ENCODE peak calls at places on chromosomes 11 and 22, in six cellular contexts. One of them, this sample, is unnamed.

GRCh38 chr11:33779849-33780528 is 5.7 kb upstream of the FBXO3 start:
- DNase-seq in uterus: no peak
- DNase-seq in body of pancreas: peak; percentile 32
- DNase-seq in A549: no peak
- DNase-seq in prostate gland: no peak
- DNase-seq in testis: no peak
- DNase-seq in this sample: no peak

GRCh38 chr11:76048763-76049162 is 157.5 kb downstream of the WNT11 start:
- DNase-seq in uterus: no peak
- DNase-seq in body of pancreas: peak; percentile 64
- DNase-seq in A549: no peak
- DNase-seq in prostate gland: no peak
- DNase-seq in testis: peak; percentile 25
- DNase-seq in this sample: peak; percentile 61

GRCh38 chr11:30244255-30244654 is 13.4 kb downstream of the FSHB start:
- DNase-seq in uterus: no peak
- DNase-seq in body of pancreas: no peak
- DNase-seq in A549: peak; percentile 4
- DNase-seq in prostate gland: no peak
- DNase-seq in testis: no peak
- DNase-seq in this sample: no peak

GRCh38 chr11:111977141-111978027 is 40.2 kb downstream of the DIXDC1 start:
- DNase-seq in uterus: peak; percentile 70
- DNase-seq in body of pancreas: peak; percentile 70
- DNase-seq in A549: no peak
- DNase-seq in prostate gland: peak; percentile 69
- DNase-seq in testis: peak; percentile 56
- DNase-seq in this sample: peak; percentile 73

GRCh38 chr11:70476669-70477068 is 78.3 kb downstream of the CTTN start:
- DNase-seq in uterus: no peak
- DNase-seq in body of pancreas: no peak
- DNase-seq in A549: no peak
- DNase-seq in prostate gland: no peak
- DNase-seq in testis: no peak
- DNase-seq in this sample: no peak

GRCh38 chr11:71240865-71241691 is 11.3 kb downstream of the SHANK2 start:
- DNase-seq in uterus: no peak
- DNase-seq in body of pancreas: peak; percentile 59
- DNase-seq in A549: peak; percentile 38
- DNase-seq in prostate gland: peak; percentile 77
- DNase-seq in testis: peak; percentile 41
- DNase-seq in this sample: no peak

GRCh38 chr22:20090730-20091240 is 10.7 kb downstream of the DGCR8 start:
- DNase-seq in uterus: no peak
- DNase-seq in body of pancreas: no peak
- DNase-seq in A549: no peak
- DNase-seq in prostate gland: no peak
- DNase-seq in testis: no peak
- DNase-seq in this sample: no peak

GRCh38 chr22:23243006-23243573 is 62.8 kb downstream of the BCR start:
- DNase-seq in uterus: no peak
- DNase-seq in body of pancreas: no peak
- DNase-seq in A549: no peak
- DNase-seq in prostate gland: no peak
- DNase-seq in testis: no peak
- DNase-seq in this sample: no peak

GRCh38 chr22:42171946-42172345 is 41.3 kb upstream of the CYP2D6 start:
- DNase-seq in uterus: no peak
- DNase-seq in body of pancreas: no peak
- DNase-seq in A549: no peak
- DNase-seq in prostate gland: no peak
- DNase-seq in testis: no peak
- DNase-seq in this sample: no peak

GRCh38 chr11:86551286-86551685 is 121.1 kb downstream of the ME3 start:
- DNase-seq in uterus: no peak
- DNase-seq in body of pancreas: no peak
- DNase-seq in A549: peak; percentile 40
- DNase-seq in prostate gland: peak; percentile 48
- DNase-seq in testis: no peak
- DNase-seq in this sample: no peak

GRCh38 chr11:8803973-8804372 is 107.0 kb upstream of the AKIP1 start:
- DNase-seq in uterus: no peak
- DNase-seq in body of pancreas: no peak
- DNase-seq in A549: no peak
- DNase-seq in prostate gland: no peak
- DNase-seq in testis: no peak
- DNase-seq in this sample: no peak

GRCh38 chr11:73280606-73281005 is 8.5 kb downstream of the P2RY6 start:
- DNase-seq in uterus: no peak
- DNase-seq in body of pancreas: no peak
- DNase-seq in A549: no peak
- DNase-seq in prostate gland: no peak
- DNase-seq in testis: no peak
- DNase-seq in this sample: peak; percentile 22

GRCh38 chr11:111935331-111936044 is 1.7 kb upstream of the DIXDC1 start:
- DNase-seq in uterus: no peak
- DNase-seq in body of pancreas: no peak
- DNase-seq in A549: no peak
- DNase-seq in prostate gland: no peak
- DNase-seq in testis: no peak
- DNase-seq in this sample: no peak

DNA sequence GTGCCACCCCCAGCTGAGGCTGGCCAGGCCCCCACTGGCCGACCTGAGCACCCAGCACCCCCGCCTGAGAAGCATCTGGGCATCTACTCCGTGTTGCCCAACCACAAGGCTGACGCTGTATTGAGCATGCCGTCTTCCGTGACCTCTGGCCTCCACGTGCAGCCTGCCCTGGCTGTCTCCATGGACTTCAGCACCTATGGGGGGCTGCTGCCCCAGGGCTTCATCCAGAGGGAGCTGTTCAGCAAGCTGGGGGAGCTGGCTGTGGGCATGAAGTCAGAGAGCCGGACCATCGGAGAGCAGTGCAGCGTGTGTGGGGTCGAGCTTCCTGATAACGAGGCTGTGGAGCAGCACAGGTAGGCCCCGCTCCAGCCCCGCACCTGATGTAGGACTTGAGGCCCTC is 4.7 kb downstream of the ZBTB16 start:
- DNase-seq in uterus: no peak
- DNase-seq in body of pancreas: no peak
- DNase-seq in A549: no peak
- DNase-seq in prostate gland: no peak
- DNase-seq in testis: no peak
- DNase-seq in this sample: no peak
- H3K4me3 ChIP-seq in uterus: peak overlapping the region; percentile 98
- H3K4me3 ChIP-seq in body of pancreas: no peak overlapping the region
- H3K4me3 ChIP-seq in A549: no peak overlapping the region
- H3K4me3 ChIP-seq in prostate gland: peak overlapping the region; percentile 99
- H3K4me3 ChIP-seq in testis: no peak overlapping the region
- H3K4me3 ChIP-seq in this sample: peak overlapping the region; percentile 6

DNA sequence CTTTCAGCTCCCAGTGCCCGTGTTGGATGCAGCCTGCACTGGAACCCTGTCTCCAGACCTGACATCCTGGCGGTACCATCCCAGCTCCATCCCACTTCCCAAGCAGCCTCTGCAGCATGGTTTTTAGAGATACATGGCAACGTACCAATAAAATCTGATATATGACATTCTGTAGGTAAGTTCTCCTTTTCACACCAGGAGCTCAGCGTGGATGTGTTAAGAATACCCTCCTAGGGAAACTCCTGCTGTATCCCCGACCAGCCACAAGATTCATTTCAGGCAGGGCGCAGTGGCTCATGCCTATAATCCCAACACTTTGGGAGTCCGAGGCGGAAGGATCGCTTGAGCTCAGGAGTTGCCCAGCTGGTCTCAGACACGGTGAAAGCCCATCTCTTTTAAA is 15.4 kb downstream of the APOL5 start:
- DNase-seq in uterus: no peak
- DNase-seq in body of pancreas: no peak
- DNase-seq in A549: no peak
- DNase-seq in prostate gland: no peak
- DNase-seq in testis: no peak
- DNase-seq in this sample: no peak
- H3K27ac ChIP-seq in uterus: no peak overlapping the region
- H3K27ac ChIP-seq in body of pancreas: peak overlapping the region; percentile 61
- H3K27ac ChIP-seq in A549: no peak overlapping the region
- H3K27ac ChIP-seq in prostate gland: no peak overlapping the region
- H3K27ac ChIP-seq in testis: no peak overlapping the region
- H3K27ac ChIP-seq in this sample: peak overlapping the region; percentile 26

DNA sequence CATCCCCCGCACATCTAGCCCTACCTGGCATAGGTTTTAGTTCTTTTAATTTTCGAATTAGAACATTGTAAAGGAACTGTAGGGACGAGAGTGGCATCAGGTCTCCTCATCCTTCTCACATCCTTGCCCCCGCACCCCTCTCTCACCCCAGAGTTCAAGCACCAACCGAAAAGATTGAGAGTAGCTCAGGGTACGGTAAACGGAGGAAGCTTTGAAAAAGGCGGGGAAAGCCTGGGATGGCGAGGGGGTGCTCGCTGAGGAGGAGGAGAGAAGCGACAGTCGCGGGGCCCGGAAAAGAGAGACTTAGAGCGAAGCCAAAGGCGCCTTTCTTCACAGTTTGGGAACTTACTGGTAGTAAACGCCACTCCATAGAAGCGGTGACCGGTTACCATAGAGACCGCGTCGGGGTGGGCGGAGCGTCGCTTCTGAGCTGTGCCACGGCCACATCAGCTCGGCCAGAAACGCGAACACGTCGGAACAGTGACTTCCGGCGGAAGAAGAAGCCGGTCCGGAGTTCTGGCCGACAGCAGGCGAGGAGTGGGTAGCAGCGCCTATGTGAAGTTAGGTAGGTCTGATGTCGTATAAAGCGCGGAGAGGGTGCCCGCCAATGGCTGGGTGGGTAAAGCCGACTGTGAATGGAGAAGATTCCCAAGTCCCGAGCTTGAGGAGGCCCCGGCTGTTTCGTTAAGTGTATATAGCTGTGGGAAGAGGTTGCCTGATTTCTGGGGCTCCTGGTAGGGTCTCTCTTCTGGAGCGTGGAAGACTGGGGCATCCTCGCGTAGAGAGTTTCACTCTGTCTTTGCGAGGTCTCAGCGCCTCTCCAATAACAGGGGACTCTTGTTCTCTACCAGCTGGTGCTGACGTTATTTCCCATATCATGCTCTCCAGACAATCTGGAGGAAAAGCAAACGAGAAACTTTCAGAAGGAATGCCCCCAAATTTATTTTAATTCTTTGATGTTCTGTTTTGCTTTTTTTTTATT is at the start of the genes DCDC1 and DNAJC24:
- DNase-seq in uterus: peak; percentile 88
- DNase-seq in body of pancreas: peak; percentile 96
- DNase-seq in A549: peak; percentile 68
- DNase-seq in prostate gland: peak; percentile 87
- DNase-seq in testis: peak; percentile 96
- DNase-seq in this sample: peak; percentile 92
- TF ChIP-seq POLR2A in uterus: no peak
- TF ChIP-seq POLR2A in body of pancreas: peak; percentile 77
- TF ChIP-seq POLR2A in A549: peak; percentile 88
- TF ChIP-seq POLR2A in prostate gland: peak; percentile 25
- TF ChIP-seq POLR2A in testis: no peak
- TF ChIP-seq POLR2A in this sample: peak; percentile 32

GRCh38 chr11:3857628-3858027 is 2.2 kb downstream of the STIM1 start:
- DNase-seq in uterus: no peak
- DNase-seq in body of pancreas: no peak
- DNase-seq in A549: no peak
- DNase-seq in prostate gland: no peak
- DNase-seq in testis: no peak
- DNase-seq in this sample: no peak
- H3K4me3 ChIP-seq in uterus: peak overlapping the region; percentile 69
- H3K4me3 ChIP-seq in body of pancreas: no peak overlapping the region
- H3K4me3 ChIP-seq in A549: no peak overlapping the region
- H3K4me3 ChIP-seq in prostate gland: no peak overlapping the region
- H3K4me3 ChIP-seq in testis: no peak overlapping the region
- H3K4me3 ChIP-seq in this sample: peak overlapping the region; percentile 79

GRCh38 chr22:33194529-33194928 is 136.3 kb upstream of the SYN3 start:
- DNase-seq in uterus: no peak
- DNase-seq in body of pancreas: no peak
- DNase-seq in A549: no peak
- DNase-seq in prostate gland: no peak
- DNase-seq in testis: no peak
- DNase-seq in this sample: no peak
- H3K27ac ChIP-seq in uterus: no peak overlapping the region
- H3K27ac ChIP-seq in body of pancreas: no peak overlapping the region
- H3K27ac ChIP-seq in A549: no peak overlapping the region
- H3K27ac ChIP-seq in prostate gland: no peak overlapping the region
- H3K27ac ChIP-seq in testis: no peak overlapping the region
- H3K27ac ChIP-seq in this sample: no peak overlapping the region

GRCh38 chr22:28442951-28443876 is 236.4 kb downstream of the TTC28 start:
- DNase-seq in uterus: peak; percentile 54
- DNase-seq in body of pancreas: peak; percentile 79
- DNase-seq in A549: no peak
- DNase-seq in prostate gland: peak; percentile 68
- DNase-seq in testis: peak; percentile 87
- DNase-seq in this sample: peak; percentile 80
- TF ChIP-seq POLR2A in uterus: no peak
- TF ChIP-seq POLR2A in body of pancreas: peak; percentile 75
- TF ChIP-seq POLR2A in A549: no peak
- TF ChIP-seq POLR2A in prostate gland: no peak
- TF ChIP-seq POLR2A in testis: no peak
- TF ChIP-seq POLR2A in this sample: peak; percentile 38

GRCh38 chr11:61010466-61011238 is 39.2 kb downstream of the CD6 start:
- DNase-seq in uterus: no peak
- DNase-seq in body of pancreas: no peak
- DNase-seq in A549: no peak
- DNase-seq in prostate gland: no peak
- DNase-seq in testis: no peak
- DNase-seq in this sample: no peak
- H3K4me3 ChIP-seq in uterus: no peak overlapping the region
- H3K4me3 ChIP-seq in body of pancreas: no peak overlapping the region
- H3K4me3 ChIP-seq in A549: no peak overlapping the region
- H3K4me3 ChIP-seq in prostate gland: no peak overlapping the region
- H3K4me3 ChIP-seq in testis: no peak overlapping the region
- H3K4me3 ChIP-seq in this sample: no peak overlapping the region

GRCh38 chr11:65384301-65384889 is 1.9 kb upstream of the SLC25A45 start:
- DNase-seq in uterus: no peak
- DNase-seq in body of pancreas: no peak
- DNase-seq in A549: no peak
- DNase-seq in prostate gland: no peak
- DNase-seq in testis: no peak
- DNase-seq in this sample: no peak
- H3K27ac ChIP-seq in uterus: peak overlapping the region; percentile 95
- H3K27ac ChIP-seq in body of pancreas: peak overlapping the region; percentile 100
- H3K27ac ChIP-seq in A549: peak overlapping the region; percentile 99
- H3K27ac ChIP-seq in prostate gland: peak overlapping the region; percentile 98
- H3K27ac ChIP-seq in testis: peak overlapping the region; percentile 90
- H3K27ac ChIP-seq in this sample: peak overlapping the region; percentile 97

GRCh38 chr11:66854729-66855211 is 2.1 kb upstream of the LRFN4 start:
- DNase-seq in uterus: no peak
- DNase-seq in body of pancreas: no peak
- DNase-seq in A549: no peak
- DNase-seq in prostate gland: no peak
- DNase-seq in testis: no peak
- DNase-seq in this sample: no peak

GRCh38 chr11:66854231-66854661 is 2.6 kb upstream of the LRFN4 start:
- DNase-seq in uterus: no peak
- DNase-seq in body of pancreas: no peak
- DNase-seq in A549: no peak
- DNase-seq in prostate gland: no peak
- DNase-seq in testis: no peak
- DNase-seq in this sample: no peak

GRCh38 chr11:66857234-66857926 is 516 bp downstream of the LRFN4 start:
- DNase-seq in uterus: no peak
- DNase-seq in body of pancreas: no peak
- DNase-seq in A549: peak; percentile 44
- DNase-seq in prostate gland: no peak
- DNase-seq in testis: no peak
- DNase-seq in this sample: no peak

GRCh38 chr11:66856496-66857233 is at the start of gene LRFN4:
- DNase-seq in uterus: peak; percentile 47
- DNase-seq in body of pancreas: no peak
- DNase-seq in A549: peak; percentile 39
- DNase-seq in prostate gland: no peak
- DNase-seq in testis: peak; percentile 48
- DNase-seq in this sample: no peak

GRCh38 chr11:66855574-66856495 is 1.0 kb upstream of the LRFN4 start:
- DNase-seq in uterus: peak; percentile 93
- DNase-seq in body of pancreas: peak; percentile 95
- DNase-seq in A549: peak; percentile 93
- DNase-seq in prostate gland: peak; percentile 84
- DNase-seq in testis: peak; percentile 93
- DNase-seq in this sample: peak; percentile 97
- TF ChIP-seq POLR2A in uterus: peak; percentile 48
- TF ChIP-seq POLR2A in body of pancreas: peak; percentile 92
- TF ChIP-seq POLR2A in A549: peak; percentile 43
- TF ChIP-seq POLR2A in prostate gland: peak; percentile 52
- TF ChIP-seq POLR2A in testis: peak; percentile 16
- TF ChIP-seq POLR2A in this sample: peak; percentile 78